ENCODE peak calls at places on chromosome 11, in nine cellular contexts. Z, B, U, L, M, C, H, J and R are unnamed samples.

GRCh38 chr11:2725367-2726300 is 25.8 kb upstream of the KCNQ1OT1 start:
- DNase-seq in U (no peak), J (no peak), H (no peak), C (no peak), Z (peak), L (no peak), M (no peak), B (no peak), R (no peak)

GRCh38 chr11:125342281-125342980 is 153.6 kb downstream of the FEZ1 start:
- DNase-seq in L (no peak), U (no peak), B (no peak), C (no peak), M (no peak), J (no peak), Z (peak), H (no peak), R (no peak)

GRCh38 chr11:120137611-120138521 is at the start of gene TRIM29:
- DNase-seq in C (peak), H (peak), M (no peak), U (no peak), B (no peak), L (peak), Z (peak), J (no peak), R (peak)

GRCh38 chr11:12087075-12087775 is 23.2 kb upstream of the MICAL2 start:
- DNase-seq in H (peak), J (peak), M (no peak), C (no peak), U (peak), L (no peak), Z (no peak), B (no peak), R (no peak)

GRCh38 chr11:76598426-76598839 is 72.1 kb downstream of the LRRC32 start:
- DNase-seq in Z (peak), L (peak), J (no peak), C (peak), B (no peak), H (no peak), U (peak), M (no peak), R (peak)

GRCh38 chr11:46247090-46247489 is 30.4 kb upstream of the CREB3L1 start:
- DNase-seq in L (no peak), U (peak), Z (no peak), J (no peak), C (no peak), H (no peak), M (no peak), B (no peak), R (no peak)

GRCh38 chr11:65417221-65417701 is 5.3 kb upstream of the NEAT1 start:
- DNase-seq in B (no peak), H (peak), Z (peak), L (no peak), U (no peak), M (peak), C (no peak), J (peak), R (peak)

GRCh38 chr11:80309301-80309700 is 868.5 kb upstream of the TENM4 start:
- DNase-seq in B (no peak), J (no peak), Z (no peak), L (no peak), M (no peak), H (no peak), C (no peak), U (no peak), R (no peak)

GRCh38 chr11:36048496-36049247 is 104.8 kb downstream of the LDLRAD3 start:
- DNase-seq in Z (no peak), U (peak), H (no peak), M (no peak), B (no peak), L (no peak), C (no peak), J (no peak), R (no peak)

GRCh38 chr11:10503217-10503616 is 37.8 kb downstream of the RNF141 start:
- DNase-seq in B (no peak), U (no peak), L (no peak), Z (no peak), H (no peak), C (no peak), J (no peak), M (no peak), R (no peak)

GRCh38 chr11:100639140-100639539 is 47.9 kb upstream of the ARHGAP42 start:
- DNase-seq in J (no peak), L (no peak), B (peak), M (no peak), U (no peak), Z (no peak), C (no peak), H (no peak), R (no peak)

GRCh38 chr11:47915407-47916137 is 64.8 kb upstream of the PTPRJ start:
- DNase-seq in B (no peak), L (peak), C (no peak), U (no peak), Z (no peak), J (no peak), H (no peak), M (no peak), R (no peak)

GRCh38 chr11:14725150-14725549 is 81.5 kb downstream of the PDE3B start:
- DNase-seq in C (no peak), L (no peak), M (no peak), U (no peak), B (no peak), H (no peak), J (no peak), Z (no peak), R (no peak)

GRCh38 chr11:127644366-127644765 is 643.8 kb upstream of the KIRREL3 start:
- DNase-seq in L (no peak), B (no peak), U (no peak), Z (no peak), J (no peak), M (no peak), C (no peak), H (no peak), R (no peak)

GRCh38 chr11:2259897-2260451 is 10.4 kb downstream of the ASCL2 start:
- DNase-seq in M (no peak), B (no peak), H (no peak), Z (peak), U (no peak), C (no peak), J (no peak), L (no peak), R (peak)

GRCh38 chr11:12126352-12127019 is 16.1 kb downstream of the MICAL2 start:
- DNase-seq in L (no peak), C (no peak), H (no peak), M (no peak), B (no peak), U (peak), J (no peak), Z (no peak), R (no peak)

GRCh38 chr11:88035271-88035670 is 140.0 kb downstream of the RAB38 start:
- DNase-seq in J (no peak), U (no peak), M (no peak), Z (no peak), B (no peak), L (no peak), C (no peak), H (no peak), R (no peak)

GRCh38 chr11:9688716-9689511 is 25.0 kb downstream of the SWAP70 start:
- DNase-seq in B (peak), U (peak), J (no peak), Z (no peak), C (no peak), M (no peak), H (no peak), L (peak), R (no peak)

GRCh38 chr11:124174001-124174400 is 9.1 kb upstream of the OR10D3 start:
- DNase-seq in U (peak), J (no peak), M (peak), H (no peak), C (peak), Z (no peak), L (no peak), B (peak), R (peak)

GRCh38 chr11:3195251-3196160 is 23.1 kb downstream of the MRGPRG start:
- DNase-seq in U (no peak), Z (peak), M (no peak), B (no peak), J (no peak), H (no peak), L (no peak), C (no peak), R (peak)

GRCh38 chr11:86459682-86460460 is 85.2 kb downstream of the CCDC81 start:
- DNase-seq in H (no peak), B (no peak), U (peak), J (no peak), C (no peak), Z (peak), M (no peak), L (peak), R (peak)

GRCh38 chr11:75347781-75348613 is 3.5 kb downstream of the ARRB1 start:
- DNase-seq in M (no peak), H (no peak), Z (no peak), B (no peak), U (peak), L (peak), C (peak), J (no peak), R (peak)

GRCh38 chr11:126165366-126166156 is 45.9 kb downstream of the RPUSD4 start:
- DNase-seq in B (no peak), H (no peak), Z (no peak), C (peak), M (no peak), J (no peak), U (no peak), L (no peak), R (no peak)

GRCh38 chr11:32374261-32374711 is 61.1 kb downstream of the WT1 start:
- DNase-seq in Z (no peak), L (peak), B (no peak), J (peak), M (peak), U (peak), C (no peak), H (peak), R (peak)

GRCh38 chr11:102312656-102313055 is 4.6 kb upstream of the BIRC3 start:
- DNase-seq in B (no peak), J (no peak), U (no peak), Z (no peak), C (no peak), L (no peak), M (no peak), H (no peak), R (no peak)

GRCh38 chr11:76030286-76030685 is 176.0 kb downstream of the WNT11 start:
- DNase-seq in Z (no peak), M (no peak), L (no peak), B (no peak), U (peak), H (no peak), C (no peak), J (no peak), R (no peak)

GRCh38 chr11:45485070-45485716 is 180.2 kb downstream of the CHST1 start:
- DNase-seq in B (no peak), Z (peak), U (no peak), J (no peak), H (no peak), M (no peak), C (no peak), L (no peak), R (no peak)

GRCh38 chr11:112968988-112969714 is 7.9 kb downstream of the NCAM1 start:
- DNase-seq in U (no peak), C (no peak), L (peak), J (no peak), M (no peak), B (no peak), H (no peak), Z (no peak), R (no peak)

GRCh38 chr11:11288972-11289616 is 64.0 kb downstream of the CSNK2A3 start:
- DNase-seq in C (no peak), M (no peak), U (no peak), B (peak), L (no peak), Z (no peak), H (no peak), J (no peak), R (no peak)